ENCODE peak calls at places on chromosomes 2 and 18, in six cellular contexts. L is effector CD4-positive, alpha-beta T cell; P is heart right ventricle; D is EH; J is endothelial cell; R is amniotic stem cell. V is an unnamed sample.

GRCh38 chr18:9741821-9742541 is 33.9 kb downstream of the RAB31 start:
- DNase-seq in J (peak; percentile 43), R (no peak), L (no peak), P (no peak), D (peak; percentile 69), V (peak; percentile 72)

GRCh38 chr2:238979636-238980035 is 131.8 kb downstream of the TWIST2 start:
- DNase-seq in D (peak; percentile 15), R (no peak), J (no peak), L (no peak), P (no peak), V (no peak)

GRCh38 chr2:240948905-240949790 is 43.0 kb downstream of the CROCC2 start:
- DNase-seq in J (no peak), D (no peak), L (peak; percentile 1), P (no peak), R (no peak), V (no peak)

GRCh38 chr2:103268841-103269498 is 507.1 kb downstream of the TMEM182 start:
- DNase-seq in R (no peak), J (no peak), P (no peak), D (no peak), L (no peak), V (no peak)

GRCh38 chr2:156666130-156666785 is 230.1 kb downstream of the GPD2 start:
- DNase-seq in R (no peak), D (no peak), P (no peak), L (no peak), J (no peak), V (no peak)

GRCh38 chr2:222057249-222058073 is 241.3 kb downstream of the PAX3 start:
- DNase-seq in D (peak; percentile 27), P (no peak), L (no peak), J (no peak), R (no peak), V (peak; percentile 49)

GRCh38 chr2:19059076-19059475 is 299.3 kb downstream of the OSR1 start:
- DNase-seq in P (no peak), R (no peak), J (no peak), D (no peak), L (no peak), V (no peak)

GRCh38 chr18:686339-687111 is 25.9 kb downstream of the ENOSF1 start:
- DNase-seq in L (no peak), R (no peak), D (peak; percentile 20), J (no peak), P (no peak), V (no peak)

GRCh38 chr2:229296561-229296960 is 25.5 kb upstream of the PID1 start:
- DNase-seq in R (no peak), J (no peak), L (no peak), D (no peak), P (no peak), V (no peak)

GRCh38 chr18:41875094-41875780 is 79.8 kb upstream of the PIK3C3 start:
- DNase-seq in L (no peak), J (no peak), R (no peak), D (peak; percentile 63), P (no peak), V (no peak)

GRCh38 chr2:128262315-128263253 is 56.1 kb downstream of the HS6ST1 start:
- DNase-seq in D (no peak), J (no peak), R (no peak), L (no peak), P (no peak), V (no peak)

GRCh38 chr2:22904126-22904684 is 480.8 kb upstream of the KLHL29 start:
- DNase-seq in J (peak; percentile 59), L (no peak), R (no peak), P (peak; percentile 13), D (no peak), V (no peak)

GRCh38 chr18:11154983-11155759 is 5.8 kb upstream of the PIEZO2 start:
- DNase-seq in J (no peak), L (no peak), R (no peak), D (peak; percentile 49), P (no peak), V (no peak)

GRCh38 chr18:12408247-12408869 is 629 bp downstream of the PRELID3A start:
- DNase-seq in R (no peak), P (no peak), J (no peak), D (peak; percentile 43), L (no peak), V (no peak)

GRCh38 chr2:236047886-236048540 is 120.2 kb downstream of the GBX2 start:
- DNase-seq in D (no peak), R (no peak), J (no peak), P (no peak), L (no peak), V (no peak)

GRCh38 chr2:102439065-102439695 is 16.2 kb downstream of the IL18RAP start:
- DNase-seq in R (no peak), J (no peak), D (peak; percentile 51), P (no peak), L (no peak), V (peak; percentile 45)

GRCh38 chr18:56575819-56576663 is 62.4 kb downstream of the TXNL1 start:
- DNase-seq in L (no peak), D (peak; percentile 67), R (peak; percentile 34), J (peak; percentile 52), P (peak; percentile 56), V (peak; percentile 68)

GRCh38 chr2:14427982-14428567 is 204.4 kb upstream of the LRATD1 start:
- DNase-seq in D (peak; percentile 33), J (no peak), L (no peak), R (no peak), P (peak; percentile 29), V (peak; percentile 77)

GRCh38 chr2:135817946-135818345 is 19.0 kb downstream of the LCT start:
- DNase-seq in R (no peak), D (peak; percentile 37), J (no peak), L (no peak), P (no peak), V (no peak)

GRCh38 chr2:15189236-15189635 is 371.9 kb downstream of the NBAS start:
- DNase-seq in J (no peak), D (peak; percentile 2), R (no peak), P (no peak), L (no peak), V (no peak)

GRCh38 chr2:84969511-84970265 is 1.3 kb upstream of the KCMF1 start:
- DNase-seq in J (peak; percentile 8), D (no peak), P (no peak), L (peak; percentile 12), R (no peak), V (no peak)

GRCh38 chr2:44342854-44343253 is 18.4 kb downstream of the PREPL start:
- DNase-seq in D (peak; percentile 23), L (no peak), J (no peak), R (no peak), P (no peak), V (no peak)

GRCh38 chr2:144592500-144593256 is 72.8 kb upstream of the ZEB2 start:
- DNase-seq in J (no peak), L (no peak), P (no peak), D (no peak), R (no peak), V (no peak)

V was measured in AG08395.